ENCODE peak calls at places on chromosomes 5 and 9, in four cellular contexts. One of them, this sample, is unnamed.

GRCh38 chr5:96641368-96641767 is 20.8 kb upstream of the CAST start:
- DNase-seq in heart right ventricle: no peak
- DNase-seq in mucosa of descending colon: no peak
- DNase-seq in endothelial cell: no peak
- DNase-seq in this sample: no peak

GRCh38 chr9:124780060-124780756 is 3.3 kb downstream of the OLFML2A start:
- DNase-seq in heart right ventricle: no peak
- DNase-seq in mucosa of descending colon: no peak
- DNase-seq in endothelial cell: no peak
- DNase-seq in this sample: no peak

GRCh38 chr9:125462766-125463384 is 201.2 kb downstream of the GAPVD1 start:
- DNase-seq in heart right ventricle: no peak
- DNase-seq in mucosa of descending colon: no peak
- DNase-seq in endothelial cell: no peak
- DNase-seq in this sample: no peak

GRCh38 chr5:89281211-89281610 is 398.2 kb upstream of the MEF2C start:
- DNase-seq in heart right ventricle: no peak
- DNase-seq in mucosa of descending colon: no peak
- DNase-seq in endothelial cell: no peak
- DNase-seq in this sample: no peak

GRCh38 chr9:135077497-135078200 is 9.8 kb upstream of the OLFM1 start:
- DNase-seq in heart right ventricle: no peak
- DNase-seq in mucosa of descending colon: peak; percentile 8
- DNase-seq in endothelial cell: peak; percentile 80
- DNase-seq in this sample: no peak

GRCh38 chr5:143850050-143850713 is 38.2 kb downstream of the HMHB1 start:
- DNase-seq in heart right ventricle: no peak
- DNase-seq in mucosa of descending colon: no peak
- DNase-seq in endothelial cell: no peak
- DNase-seq in this sample: no peak

GRCh38 chr5:64506567-64507321 is 929 bp downstream of the RGS7BP start:
- DNase-seq in heart right ventricle: no peak
- DNase-seq in mucosa of descending colon: peak; percentile 15
- DNase-seq in endothelial cell: peak; percentile 10
- DNase-seq in this sample: no peak

GRCh38 chr9:70479880-70480291 is 65.4 kb upstream of the KLF9 start:
- DNase-seq in heart right ventricle: no peak
- DNase-seq in mucosa of descending colon: peak; percentile 37
- DNase-seq in endothelial cell: no peak
- DNase-seq in this sample: peak; percentile 34

GRCh38 chr9:136860933-136861873 is 4.9 kb downstream of the EDF1 start:
- DNase-seq in heart right ventricle: no peak
- DNase-seq in mucosa of descending colon: peak; percentile 29
- DNase-seq in endothelial cell: no peak
- DNase-seq in this sample: no peak

GRCh38 chr5:73693573-73694061 is 67.6 kb downstream of the ARHGEF28 start:
- DNase-seq in heart right ventricle: no peak
- DNase-seq in mucosa of descending colon: no peak
- DNase-seq in endothelial cell: peak; percentile 10
- DNase-seq in this sample: no peak